ENCODE peak calls at places on chromosomes 6 and 20, in four cellular contexts. S is psoas muscle, O is HL-60, D is stomach. G is an unnamed sample.

GRCh38 chr6:33433560-33434191 is 13.8 kb downstream of the SYNGAP1 start:
- DNase-seq in O (no peak), D (no peak), S (no peak), G (no peak)

GRCh38 chr6:90021701-90022100 is 127.4 kb downstream of the GJA10 start:
- DNase-seq in O (no peak), D (no peak), S (no peak), G (no peak)

GRCh38 chr6:26521485-26522391 is 16.4 kb upstream of the HMGN4 start:
- DNase-seq in D (peak; percentile 75), O (peak; percentile 58), S (peak; percentile 93), G (peak; percentile 81)

GRCh38 chr20:62707981-62708521 is 585 bp upstream of the NTSR1 start:
- DNase-seq in S (no peak), O (peak; percentile 82), D (no peak), G (no peak)

GRCh38 chr20:10474606-10475184 is 39.6 kb downstream of the SLX4IP start:
- DNase-seq in O (peak; percentile 72), S (peak; percentile 72), D (no peak), G (no peak)

GRCh38 chr6:157083343-157083742 is 240.0 kb downstream of the TMEM242 start:
- DNase-seq in O (no peak), D (no peak), S (no peak), G (no peak)

GRCh38 chr6:35764238-35764896 is 12.0 kb upstream of the CLPSL2 start:
- DNase-seq in D (no peak), O (no peak), S (no peak), G (no peak)

GRCh38 chr6:10414766-10415592 is at the start of gene TFAP2A:
- DNase-seq in O (no peak), D (no peak), S (peak; percentile 35), G (no peak)

GRCh38 chr6:132888701-132889100 is 74.3 kb downstream of the RPS12 start:
- DNase-seq in S (no peak), D (no peak), O (no peak), G (no peak)

GRCh38 chr6:111920581-111920980 is 47.3 kb upstream of the FYN start:
- DNase-seq in O (no peak), D (no peak), S (no peak), G (no peak)

DNA sequence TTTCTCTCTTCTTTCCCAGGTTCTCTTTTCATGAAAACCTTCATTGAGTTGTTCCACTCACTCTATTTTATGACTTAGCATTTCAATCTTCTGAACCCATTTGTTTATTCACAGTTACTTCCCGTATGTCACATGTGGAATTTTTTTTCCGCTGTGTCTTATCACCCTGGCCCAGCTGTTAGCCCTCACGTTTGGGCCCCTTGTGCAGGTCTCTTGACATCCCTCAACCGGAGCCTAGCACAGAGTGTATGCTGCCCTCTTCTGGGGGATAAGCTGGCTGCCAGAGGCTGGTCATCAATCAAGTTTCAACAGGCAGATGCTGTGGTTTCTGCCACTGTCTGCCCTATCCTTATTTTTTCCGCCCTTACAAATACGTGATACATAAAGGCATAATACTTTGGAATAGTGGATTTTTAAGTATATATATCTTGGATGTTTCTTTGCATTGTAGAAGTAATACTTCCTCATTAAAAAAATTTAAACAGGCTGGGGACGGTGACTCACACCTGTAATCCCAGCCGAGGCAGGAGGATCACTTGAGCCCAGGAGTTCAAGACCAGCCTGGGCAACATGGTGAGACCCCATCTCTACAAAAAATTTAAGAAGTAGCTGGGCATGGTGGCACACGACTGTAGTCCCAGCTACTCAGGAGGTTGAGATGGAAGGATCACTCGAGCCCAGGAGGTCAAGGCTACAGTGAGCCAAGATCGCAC is 38.8 kb upstream of the RNF8 start:
- DNase-seq in D (peak; percentile 41), O (peak; percentile 27), S (no peak), G (no peak)
- TF ChIP-seq CTCF in D (peak; percentile 26), O (peak; percentile 54), S (peak; percentile 53), G (peak; percentile 65)

DNA sequence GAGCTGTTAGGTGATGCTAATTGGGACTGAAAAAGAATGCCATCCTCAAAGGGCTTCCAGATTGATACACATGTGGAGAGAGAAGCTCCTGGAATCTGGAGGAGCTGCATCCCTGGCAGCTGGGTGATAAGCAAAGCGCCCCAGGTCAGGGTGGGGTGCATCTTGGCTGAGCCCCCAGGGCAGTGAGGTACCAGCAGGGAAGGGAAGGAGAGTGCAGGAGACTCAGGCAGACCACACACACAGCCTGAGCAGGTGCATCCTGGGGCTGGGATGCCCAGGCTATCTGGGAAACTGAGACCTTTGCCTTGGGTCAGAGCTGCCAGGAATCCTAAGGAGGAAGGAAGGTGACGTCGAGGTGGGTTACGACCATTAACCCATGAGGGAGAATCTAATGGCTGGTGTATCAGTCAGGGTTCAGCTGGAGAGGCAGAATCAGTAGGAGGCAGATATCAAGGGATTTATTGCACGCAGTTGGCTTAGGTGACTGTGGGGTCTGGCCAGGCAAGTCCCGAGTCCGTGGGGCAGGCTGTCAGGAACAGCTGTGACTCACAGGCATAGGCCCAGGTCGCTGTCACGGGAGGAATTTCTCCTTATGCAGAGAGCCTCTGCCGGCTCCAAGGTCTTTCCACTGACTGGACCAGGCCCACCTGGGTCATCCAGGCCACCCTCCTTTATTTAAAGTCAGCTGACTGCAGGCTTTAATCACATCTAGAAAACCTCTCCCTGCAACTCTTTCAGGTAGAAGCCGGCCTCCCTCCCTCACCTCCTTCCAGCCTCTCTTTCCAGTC is 261.1 kb downstream of the BMP7 start:
- DNase-seq in D (no peak), S (no peak), O (no peak), G (no peak)
- TF ChIP-seq CTCF in D (no peak), S (no peak), O (no peak), G (no peak)

DNA sequence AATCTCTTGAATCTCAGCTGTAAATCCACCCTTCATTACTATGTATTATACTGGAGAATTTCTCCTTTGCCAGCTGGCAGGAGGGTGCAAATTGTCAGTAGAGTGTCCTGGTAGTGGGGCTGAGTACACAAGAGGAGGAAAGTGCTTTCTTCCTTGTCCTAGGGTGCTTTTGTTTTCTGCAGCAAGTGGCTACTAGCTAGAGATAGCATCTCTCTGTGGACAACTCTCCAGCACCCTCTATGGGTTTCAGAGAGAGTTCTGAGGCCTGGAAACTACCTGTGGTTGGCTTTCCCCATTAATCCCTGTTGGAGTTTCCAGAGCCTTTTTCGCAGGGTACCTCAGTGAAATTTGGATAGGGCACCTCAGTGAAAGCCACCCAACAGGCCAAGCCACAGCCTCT is 422.5 kb upstream of the RGS17 start:
- DNase-seq in S (no peak), D (no peak), O (no peak), G (no peak)
- TF ChIP-seq CTCF in S (no peak), D (no peak), O (peak; percentile 5), G (peak; percentile 55)

GRCh38 chr20:35297153-35297552 is 4.9 kb upstream of the FAM83C start:
- DNase-seq in S (no peak), D (no peak), O (no peak), G (no peak)
- TF ChIP-seq CTCF in S (no peak), D (no peak), O (no peak), G (no peak)

GRCh38 chr20:11716239-11716944 is 201.3 kb upstream of the BTBD3 start:
- DNase-seq in S (no peak), O (no peak), D (no peak), G (no peak)
- TF ChIP-seq CTCF in S (no peak), O (no peak), D (no peak), G (peak; percentile 69)

DNA sequence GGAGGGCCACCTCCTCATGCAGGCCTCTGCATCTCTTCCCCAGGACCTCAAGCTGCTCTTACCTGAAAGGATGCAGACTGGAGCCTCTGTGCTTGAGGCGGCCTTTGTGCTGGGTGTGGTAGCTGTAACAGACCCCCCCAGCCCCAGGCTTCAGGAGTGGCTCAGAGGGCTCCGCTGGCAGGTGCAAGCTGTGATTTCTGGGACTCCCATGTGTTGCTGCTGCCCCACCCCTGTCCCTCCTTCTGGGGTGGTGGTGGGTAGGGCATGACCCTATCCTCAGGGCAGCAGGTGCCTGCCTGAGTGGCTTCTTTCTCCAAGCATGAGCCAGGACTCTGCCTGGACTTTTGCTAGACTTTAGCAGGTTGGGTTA is 121.2 kb downstream of the SULF2 start:
- DNase-seq in D (no peak), O (no peak), S (no peak), G (no peak)
- TF ChIP-seq CTCF in D (no peak), O (no peak), S (no peak), G (no peak)

GRCh38 chr6:38156818-38157565 is 337.5 kb downstream of the ZFAND3 start:
- DNase-seq in S (no peak), D (no peak), O (no peak), G (no peak)
- TF ChIP-seq CTCF in S (no peak), D (no peak), O (no peak), G (no peak)